ENCODE peak calls at places on chromosomes 3 and 15, in five cellular contexts. One of them, this sample, is unnamed.

GRCh38 chr15:25787855-25788521 is 75.1 kb downstream of the ATP10A start:
- DNase-seq in fibroblast of pulmonary artery: no peak
- DNase-seq in H1: no peak
- DNase-seq in NCI-H2029: no peak
- DNase-seq in cardiac fibroblast: peak; percentile 48
- DNase-seq in this sample: no peak

GRCh38 chr3:62433396-62433795 is 60.0 kb upstream of the FEZF2 start:
- DNase-seq in fibroblast of pulmonary artery: no peak
- DNase-seq in H1: no peak
- DNase-seq in NCI-H2029: no peak
- DNase-seq in cardiac fibroblast: no peak
- DNase-seq in this sample: no peak

GRCh38 chr3:17852217-17852616 is 109.8 kb upstream of the TBC1D5 start:
- DNase-seq in fibroblast of pulmonary artery: no peak
- DNase-seq in H1: no peak
- DNase-seq in NCI-H2029: peak; percentile 16
- DNase-seq in cardiac fibroblast: no peak
- DNase-seq in this sample: no peak

GRCh38 chr3:128432898-128433629 is 33.6 kb downstream of the DNAJB8 start:
- DNase-seq in fibroblast of pulmonary artery: no peak
- DNase-seq in H1: peak; percentile 75
- DNase-seq in NCI-H2029: no peak
- DNase-seq in cardiac fibroblast: no peak
- DNase-seq in this sample: peak; percentile 51

GRCh38 chr3:49133226-49133951 is 539 bp upstream of the LAMB2 start:
- DNase-seq in fibroblast of pulmonary artery: peak; percentile 91
- DNase-seq in H1: peak; percentile 85
- DNase-seq in NCI-H2029: peak; percentile 59
- DNase-seq in cardiac fibroblast: peak; percentile 91
- DNase-seq in this sample: peak; percentile 94

GRCh38 chr3:134291300-134292254 is 40.9 kb upstream of the RYK start:
- DNase-seq in fibroblast of pulmonary artery: peak; percentile 93
- DNase-seq in H1: peak; percentile 26
- DNase-seq in NCI-H2029: peak; percentile 46
- DNase-seq in cardiac fibroblast: peak; percentile 90
- DNase-seq in this sample: no peak

GRCh38 chr3:156826144-156826895 is at the start of gene LEKR1:
- DNase-seq in fibroblast of pulmonary artery: peak; percentile 97
- DNase-seq in H1: peak; percentile 85
- DNase-seq in NCI-H2029: peak; percentile 90
- DNase-seq in cardiac fibroblast: peak; percentile 94
- DNase-seq in this sample: peak; percentile 77

GRCh38 chr3:107756649-107757048 is 233.9 kb downstream of the BBX start:
- DNase-seq in fibroblast of pulmonary artery: no peak
- DNase-seq in H1: no peak
- DNase-seq in NCI-H2029: no peak
- DNase-seq in cardiac fibroblast: peak; percentile 19
- DNase-seq in this sample: no peak

GRCh38 chr15:44812029-44812517 is 75.7 kb downstream of the TRIM69 start:
- DNase-seq in fibroblast of pulmonary artery: no peak
- DNase-seq in H1: no peak
- DNase-seq in NCI-H2029: peak; percentile 53
- DNase-seq in cardiac fibroblast: no peak
- DNase-seq in this sample: no peak

GRCh38 chr15:29438714-29439076 is 169.1 kb upstream of the NSMCE3 start:
- DNase-seq in fibroblast of pulmonary artery: no peak
- DNase-seq in H1: no peak
- DNase-seq in NCI-H2029: no peak
- DNase-seq in cardiac fibroblast: no peak
- DNase-seq in this sample: no peak

GRCh38 chr3:74303711-74304110 is 310.7 kb downstream of the CNTN3 start:
- DNase-seq in fibroblast of pulmonary artery: no peak
- DNase-seq in H1: no peak
- DNase-seq in NCI-H2029: no peak
- DNase-seq in cardiac fibroblast: no peak
- DNase-seq in this sample: no peak

GRCh38 chr3:170711786-170712185 is 125.9 kb upstream of the SLC7A14 start:
- DNase-seq in fibroblast of pulmonary artery: no peak
- DNase-seq in H1: no peak
- DNase-seq in NCI-H2029: no peak
- DNase-seq in cardiac fibroblast: no peak
- DNase-seq in this sample: no peak

GRCh38 chr3:114442251-114442650 is 148.4 kb downstream of the TIGIT start:
- DNase-seq in fibroblast of pulmonary artery: peak; percentile 43
- DNase-seq in H1: no peak
- DNase-seq in NCI-H2029: no peak
- DNase-seq in cardiac fibroblast: peak; percentile 54
- DNase-seq in this sample: no peak

GRCh38 chr3:123758081-123758564 is 126.0 kb downstream of the MYLK start:
- DNase-seq in fibroblast of pulmonary artery: no peak
- DNase-seq in H1: peak; percentile 35
- DNase-seq in NCI-H2029: peak; percentile 75
- DNase-seq in cardiac fibroblast: peak; percentile 25
- DNase-seq in this sample: no peak

GRCh38 chr15:90911302-90911623 is 8.2 kb downstream of the MAN2A2 start:
- DNase-seq in fibroblast of pulmonary artery: no peak
- DNase-seq in H1: no peak
- DNase-seq in NCI-H2029: no peak
- DNase-seq in cardiac fibroblast: no peak
- DNase-seq in this sample: no peak

GRCh38 chr3:172254542-172254941 is 193.7 kb downstream of the GHSR start:
- DNase-seq in fibroblast of pulmonary artery: no peak
- DNase-seq in H1: no peak
- DNase-seq in NCI-H2029: no peak
- DNase-seq in cardiac fibroblast: no peak
- DNase-seq in this sample: no peak

GRCh38 chr15:92958105-92958504 is 58.0 kb downstream of the CHD2 start:
- DNase-seq in fibroblast of pulmonary artery: no peak
- DNase-seq in H1: no peak
- DNase-seq in NCI-H2029: no peak
- DNase-seq in cardiac fibroblast: peak; percentile 71
- DNase-seq in this sample: no peak

GRCh38 chr3:158105124-158105709 is 1.0 kb downstream of the SHOX2 start:
- DNase-seq in fibroblast of pulmonary artery: no peak
- DNase-seq in H1: peak; percentile 79
- DNase-seq in NCI-H2029: no peak
- DNase-seq in cardiac fibroblast: no peak
- DNase-seq in this sample: peak; percentile 33

GRCh38 chr3:78645628-78646310 is 1122.0 kb downstream of the ROBO1 start:
- DNase-seq in fibroblast of pulmonary artery: peak; percentile 88
- DNase-seq in H1: no peak
- DNase-seq in NCI-H2029: no peak
- DNase-seq in cardiac fibroblast: peak; percentile 90
- DNase-seq in this sample: peak; percentile 3

GRCh38 chr3:39707314-39707909 is 102.0 kb upstream of the MYRIP start:
- DNase-seq in fibroblast of pulmonary artery: peak; percentile 69
- DNase-seq in H1: no peak
- DNase-seq in NCI-H2029: peak; percentile 38
- DNase-seq in cardiac fibroblast: peak; percentile 68
- DNase-seq in this sample: peak; percentile 62

GRCh38 chr15:81888748-81889479 is 156.9 kb downstream of the MEX3B start:
- DNase-seq in fibroblast of pulmonary artery: peak; percentile 46
- DNase-seq in H1: no peak
- DNase-seq in NCI-H2029: no peak
- DNase-seq in cardiac fibroblast: peak; percentile 35
- DNase-seq in this sample: no peak

GRCh38 chr3:149576071-149576564 is 81.7 kb downstream of the WWTR1 start:
- DNase-seq in fibroblast of pulmonary artery: peak; percentile 99
- DNase-seq in H1: no peak
- DNase-seq in NCI-H2029: peak; percentile 78
- DNase-seq in cardiac fibroblast: peak; percentile 98
- DNase-seq in this sample: no peak

GRCh38 chr3:15983232-15983631 is 185.5 kb upstream of the ANKRD28 start:
- DNase-seq in fibroblast of pulmonary artery: peak; percentile 70
- DNase-seq in H1: no peak
- DNase-seq in NCI-H2029: no peak
- DNase-seq in cardiac fibroblast: peak; percentile 76
- DNase-seq in this sample: no peak

GRCh38 chr3:175193815-175194518 is 334.8 kb downstream of the NAALADL2 start:
- DNase-seq in fibroblast of pulmonary artery: peak; percentile 33
- DNase-seq in H1: no peak
- DNase-seq in NCI-H2029: no peak
- DNase-seq in cardiac fibroblast: peak; percentile 72
- DNase-seq in this sample: no peak

GRCh38 chr15:58962136-58962535 is 25.3 kb upstream of the RNF111 start:
- DNase-seq in fibroblast of pulmonary artery: no peak
- DNase-seq in H1: no peak
- DNase-seq in NCI-H2029: no peak
- DNase-seq in cardiac fibroblast: no peak
- DNase-seq in this sample: no peak

GRCh38 chr3:190036631-190037030 is 84.1 kb downstream of the P3H2 start:
- DNase-seq in fibroblast of pulmonary artery: peak; percentile 71
- DNase-seq in H1: no peak
- DNase-seq in NCI-H2029: no peak
- DNase-seq in cardiac fibroblast: peak; percentile 86
- DNase-seq in this sample: no peak

GRCh38 chr3:117045143-117045542 is 335.6 kb downstream of the TUSC7 start:
- DNase-seq in fibroblast of pulmonary artery: no peak
- DNase-seq in H1: peak; percentile 58
- DNase-seq in NCI-H2029: no peak
- DNase-seq in cardiac fibroblast: no peak
- DNase-seq in this sample: no peak

GRCh38 chr3:134710313-134710680 is 59.5 kb upstream of the KY start:
- DNase-seq in fibroblast of pulmonary artery: no peak
- DNase-seq in H1: no peak
- DNase-seq in NCI-H2029: no peak
- DNase-seq in cardiac fibroblast: no peak
- DNase-seq in this sample: no peak

GRCh38 chr15:48084759-48085420 is 35.9 kb upstream of the SLC24A5 start:
- DNase-seq in fibroblast of pulmonary artery: peak; percentile 55
- DNase-seq in H1: no peak
- DNase-seq in NCI-H2029: peak; percentile 8
- DNase-seq in cardiac fibroblast: peak; percentile 44
- DNase-seq in this sample: peak; percentile 19

GRCh38 chr3:135137296-135137695 is 342.2 kb downstream of the EPHB1 start:
- DNase-seq in fibroblast of pulmonary artery: no peak
- DNase-seq in H1: no peak
- DNase-seq in NCI-H2029: no peak
- DNase-seq in cardiac fibroblast: no peak
- DNase-seq in this sample: no peak

GRCh38 chr3:114711321-114711891 is 417.6 kb downstream of the TIGIT start:
- DNase-seq in fibroblast of pulmonary artery: no peak
- DNase-seq in H1: no peak
- DNase-seq in NCI-H2029: no peak
- DNase-seq in cardiac fibroblast: no peak
- DNase-seq in this sample: no peak

GRCh38 chr15:92902723-92903587 is 2.8 kb downstream of the CHD2 start:
- DNase-seq in fibroblast of pulmonary artery: no peak
- DNase-seq in H1: no peak
- DNase-seq in NCI-H2029: no peak
- DNase-seq in cardiac fibroblast: peak; percentile 40
- DNase-seq in this sample: no peak

GRCh38 chr3:102163039-102163817 is 271.6 kb upstream of the ZPLD1 start:
- DNase-seq in fibroblast of pulmonary artery: peak; percentile 95
- DNase-seq in H1: no peak
- DNase-seq in NCI-H2029: no peak
- DNase-seq in cardiac fibroblast: peak; percentile 91
- DNase-seq in this sample: peak; percentile 19

This sample was measured in HuH-7.